ENCODE peak calls at places on chromosomes 12 and 14, in seven cellular contexts. W is activated T-helper 9 cell treated with anti-CD3 and anti-CD28 coated beads, Interleukin-2, amount 50 U/mL, for 16 hours; E is fibroblast of the conjunctiva; V is activated gamma-delta T cell treated with anti-CD3 and anti-CD28 coated beads, Interleukin-2, amount 50 U/mL, for 16 hours; G is H1; N is Ammon's horn; P is brain microvascular endothelial cell. Z is an unnamed sample.

GRCh38 chr14:105145381-105146180 is 23.0 kb downstream of the JAG2 start:
- DNase-seq in P (no peak), E (no peak), G (no peak), W (no peak), V (no peak), N (no peak), Z (no peak)

GRCh38 chr14:96129128-96129736 is 75.4 kb upstream of the BDKRB2 start:
- DNase-seq in E (no peak), P (no peak), N (no peak), G (no peak), W (no peak), V (no peak), Z (no peak)

GRCh38 chr12:25728196-25728595 is 175.1 kb upstream of the LMNTD1 start:
- DNase-seq in E (no peak), P (no peak), N (no peak), V (no peak), G (no peak), W (no peak), Z (no peak)

GRCh38 chr12:111775205-111776193 is 8.8 kb downstream of the ALDH2 start:
- DNase-seq in V (no peak), N (peak), G (no peak), E (peak), P (peak), W (no peak), Z (peak)

GRCh38 chr12:91778091-91778819 is 367.4 kb downstream of the BTG1 start:
- DNase-seq in G (no peak), N (no peak), W (no peak), P (no peak), V (no peak), E (no peak), Z (no peak)

GRCh38 chr12:54285150-54286041 is 4.9 kb downstream of the HNRNPA1 start:
- DNase-seq in P (no peak), G (no peak), W (no peak), N (no peak), E (no peak), V (no peak), Z (no peak)

GRCh38 chr12:11827096-11827841 is 177.8 kb downstream of the ETV6 start:
- DNase-seq in N (no peak), E (no peak), P (no peak), W (no peak), G (no peak), V (no peak), Z (no peak)

GRCh38 chr14:24274101-24274543 is 2.7 kb upstream of the RABGGTA start:
- DNase-seq in P (no peak), G (no peak), E (no peak), W (peak), V (no peak), N (peak), Z (peak)

GRCh38 chr12:12714276-12715001 is 2.7 kb upstream of the CDKN1B start:
- DNase-seq in V (no peak), W (peak), E (no peak), G (no peak), P (no peak), N (peak), Z (no peak)

Z was measured in NCI-H226.